ENCODE peak calls at places on chromosomes 7 and 10, in five cellular contexts. E is putamen, V is hepatocyte, Y is cardiac septum, J is HEK293T. C is an unnamed sample.

GRCh38 chr7:41706228-41706930 is 3.5 kb upstream of the INHBA start:
- DNase-seq in Y (no peak), V (no peak), J (no peak), E (no peak), C (no peak)

GRCh38 chr10:122348512-122348911 is 26.0 kb upstream of the PLEKHA1 start:
- DNase-seq in E (no peak), Y (no peak), V (no peak), J (no peak), C (no peak)

GRCh38 chr10:60235001-60235400 is 154.7 kb downstream of the ANK3 start:
- DNase-seq in J (no peak), V (no peak), E (no peak), Y (no peak), C (peak)

GRCh38 chr7:132516042-132516840 is 60.0 kb downstream of the PLXNA4 start:
- DNase-seq in E (no peak), Y (no peak), J (no peak), V (peak), C (no peak)

GRCh38 chr10:28410420-28411135 is 107.7 kb upstream of the MPP7 start:
- DNase-seq in V (no peak), Y (no peak), E (no peak), J (peak), C (no peak)

GRCh38 chr7:100472854-100473499 is 6.0 kb downstream of the TSC22D4 start:
- DNase-seq in V (no peak), E (no peak), J (no peak), Y (no peak), C (no peak)

GRCh38 chr10:108034808-108035207 is 870.3 kb upstream of the SORCS1 start:
- DNase-seq in V (no peak), J (no peak), E (no peak), Y (no peak), C (no peak)

GRCh38 chr7:38630720-38631673 is at the start of gene AMPH:
- DNase-seq in E (peak), V (peak), J (peak), Y (peak), C (peak)

GRCh38 chr7:55517191-55517633 is 55.1 kb downstream of the VOPP1 start:
- DNase-seq in E (no peak), V (no peak), Y (no peak), J (no peak), C (no peak)

GRCh38 chr10:103643381-103643780 is 149.9 kb downstream of the NEURL1 start:
- DNase-seq in J (no peak), E (no peak), Y (no peak), V (no peak), C (no peak)

GRCh38 chr7:39130304-39130703 is 152.6 kb downstream of the POU6F2 start:
- DNase-seq in J (no peak), E (no peak), Y (no peak), V (no peak), C (no peak)

GRCh38 chr7:133109816-133110215 is 27.9 kb upstream of the CHCHD3 start:
- DNase-seq in J (no peak), E (no peak), Y (no peak), V (no peak), C (no peak)

GRCh38 chr7:73738220-73738611 is 386 bp downstream of the ABHD11 start:
- DNase-seq in Y (no peak), V (peak), E (peak), J (peak), C (peak)

GRCh38 chr7:138954545-138955475 is 26.4 kb downstream of the KIAA1549 start:
- DNase-seq in J (no peak), E (no peak), V (no peak), Y (no peak), C (no peak)

GRCh38 chr10:78856421-78856820 is 212.3 kb upstream of the ZMIZ1 start:
- DNase-seq in J (no peak), E (peak), Y (peak), V (no peak), C (no peak)

GRCh38 chr10:16967000-16967865 is 150.0 kb upstream of the RSU1 start:
- DNase-seq in E (no peak), Y (no peak), V (peak), J (no peak), C (no peak)

GRCh38 chr7:85840532-85840931 is 653.7 kb upstream of the SEMA3D start:
- DNase-seq in V (no peak), E (no peak), J (no peak), Y (no peak), C (peak)

GRCh38 chr10:22022257-22023051 is 18.9 kb upstream of the DNAJC1 start:
- DNase-seq in J (no peak), E (no peak), V (peak), Y (no peak), C (no peak)

GRCh38 chr7:6251653-6252052 is 20.8 kb downstream of the CYTH3 start:
- DNase-seq in V (no peak), E (no peak), J (no peak), Y (no peak), C (no peak)

GRCh38 chr10:70648427-70648826 is 23.9 kb upstream of the ADAMTS14 start:
- DNase-seq in J (no peak), V (peak), Y (no peak), E (no peak), C (no peak)

GRCh38 chr7:140640060-140640611 is 477 bp downstream of the DENND2A start:
- DNase-seq in E (no peak), J (peak), V (peak), Y (no peak), C (no peak)

GRCh38 chr7:23000597-23001360 is 13.2 kb downstream of the HYCC1 start:
- DNase-seq in E (no peak), Y (no peak), V (no peak), J (no peak), C (no peak)

GRCh38 chr10:77104459-77104980 is 533.1 kb downstream of the KCNMA1 start:
- DNase-seq in V (no peak), J (no peak), Y (no peak), E (no peak), C (no peak)

GRCh38 chr7:17769918-17770317 is 170.4 kb downstream of the SNX13 start:
- DNase-seq in Y (no peak), V (peak), E (peak), J (peak), C (peak)

GRCh38 chr7:135260930-135261721 is 27.5 kb downstream of the STRA8 start:
- DNase-seq in E (peak), V (no peak), Y (no peak), J (peak), C (no peak)

GRCh38 chr7:108770981-108771728 is 201.5 kb downstream of the DNAJB9 start:
- DNase-seq in E (peak), V (no peak), Y (no peak), J (no peak), C (no peak)

GRCh38 chr10:4067552-4068254 is 282.7 kb upstream of the KLF6 start:
- DNase-seq in E (no peak), V (no peak), J (no peak), Y (no peak), C (no peak)

GRCh38 chr10:70920519-70920918 is 32.2 kb upstream of the PCBD1 start:
- DNase-seq in V (no peak), J (no peak), E (no peak), Y (no peak), C (peak)

GRCh38 chr7:3117488-3118228 is 74.0 kb upstream of the CARD11 start:
- DNase-seq in Y (no peak), E (no peak), J (no peak), V (no peak), C (peak)

GRCh38 chr10:93580824-93581223 is 14.4 kb downstream of the FFAR4 start:
- DNase-seq in V (peak), J (peak), E (peak), Y (no peak), C (no peak)

GRCh38 chr10:96924861-96925260 is 92.8 kb downstream of the LCOR start:
- DNase-seq in J (no peak), E (no peak), Y (no peak), V (no peak), C (no peak)

GRCh38 chr7:124667312-124667711 is 98.3 kb downstream of the GPR37 start:
- DNase-seq in J (no peak), Y (no peak), V (no peak), E (no peak), C (no peak)

GRCh38 chr10:103584216-103585010 is 90.9 kb downstream of the NEURL1 start:
- DNase-seq in J (no peak), Y (no peak), V (no peak), E (peak), C (no peak)

GRCh38 chr10:7696545-7696944 is 6.6 kb upstream of the ITIH2 start:
- DNase-seq in Y (peak), E (peak), V (no peak), J (no peak), C (no peak)

GRCh38 chr7:122312789-122313188 is 8.2 kb upstream of the FEZF1 start:
- DNase-seq in J (no peak), V (no peak), Y (no peak), E (no peak), C (no peak)

GRCh38 chr7:30528779-30529178 is 24.1 kb upstream of the GGCT start:
- DNase-seq in V (no peak), Y (no peak), J (no peak), E (no peak), C (no peak)

GRCh38 chr7:45073843-45074737 is 14.7 kb downstream of the NACAD start:
- DNase-seq in Y (no peak), E (no peak), J (no peak), V (no peak), C (no peak)

C was measured in COR-L47.